ENCODE peak calls at places on chromosomes 13 and 19, in eight cellular contexts. B is fibroblast of mammary gland, U is hepatocyte, Y is lung, T is AG04449, W is endothelial cell, H is HFF-Myc, I is choroid plexus epithelial cell. O is an unnamed sample.

GRCh38 chr19:31955061-31955460 is 390.3 kb upstream of the ZNF507 start:
- DNase-seq in H (no peak), Y (no peak), B (no peak), U (no peak), W (no peak), I (no peak), T (no peak), O (no peak)

GRCh38 chr19:41395355-41395754 is 1.8 kb downstream of the EXOSC5 start:
- DNase-seq in Y (no peak), H (no peak), B (no peak), T (no peak), U (no peak), I (no peak), W (no peak), O (no peak)

GRCh38 chr13:43316997-43317396 is 293.6 kb downstream of the DNAJC15 start:
- DNase-seq in I (peak), U (peak), B (peak), T (no peak), Y (no peak), W (no peak), H (no peak), O (no peak)

GRCh38 chr19:33208371-33208770 is 14.2 kb downstream of the LRP3 start:
- DNase-seq in U (no peak), B (no peak), I (no peak), W (no peak), Y (no peak), H (no peak), T (no peak), O (no peak)

GRCh38 chr13:53045110-53045509 is 16.5 kb downstream of the OLFM4 start:
- DNase-seq in W (no peak), H (no peak), B (no peak), U (peak), T (no peak), I (peak), Y (no peak), O (no peak)

GRCh38 chr19:53904909-53905308 is 4.2 kb upstream of the CACNG7 start:
- DNase-seq in W (no peak), H (no peak), Y (no peak), I (no peak), T (no peak), B (no peak), U (no peak), O (no peak)

GRCh38 chr19:3970313-3970807 is 539 bp downstream of the DAPK3 start:
- DNase-seq in B (no peak), H (no peak), I (no peak), U (no peak), T (no peak), W (no peak), Y (no peak), O (no peak)

GRCh38 chr13:75357576-75358295 is 124.2 kb downstream of the TBC1D4 start:
- DNase-seq in I (peak), U (peak), Y (no peak), H (peak), T (no peak), B (peak), W (peak), O (peak)

GRCh38 chr19:44745386-44745831 is 3.1 kb upstream of the BCL3 start:
- DNase-seq in Y (peak), U (peak), W (no peak), H (no peak), T (no peak), I (peak), B (peak), O (no peak)

GRCh38 chr19:17347361-17347760 is 10.0 kb downstream of the GTPBP3 start:
- DNase-seq in W (no peak), B (no peak), T (no peak), I (peak), H (no peak), U (no peak), Y (no peak), O (no peak)

GRCh38 chr13:113669231-113669870 is 2.3 kb downstream of the GRK1 start:
- DNase-seq in W (no peak), U (no peak), Y (no peak), T (no peak), I (no peak), H (no peak), B (no peak), O (no peak)

GRCh38 chr13:40534456-40534855 is 132.0 kb downstream of the FOXO1 start:
- DNase-seq in Y (no peak), B (no peak), T (no peak), U (peak), I (peak), W (no peak), H (no peak), O (no peak)
- TF ChIP-seq CTCF in Y (no peak), B (no peak), T (no peak), U (no peak), I (no peak), W (no peak), H (no peak), O (no peak)

DNA sequence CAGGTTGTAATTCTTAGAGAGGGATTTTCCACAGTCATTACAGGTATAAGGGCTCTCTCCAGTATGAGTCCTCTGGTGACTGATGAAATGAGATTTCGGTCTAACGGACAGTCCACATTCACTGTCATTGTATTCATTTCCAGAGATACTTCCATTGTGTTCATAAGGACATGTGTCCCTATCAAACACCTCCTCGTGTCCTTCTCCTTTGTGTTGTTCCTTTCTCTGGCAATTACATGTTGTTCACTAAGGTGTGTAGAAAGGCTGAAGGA is 10.5 kb upstream of the ZSCAN18 start:
- DNase-seq in W (no peak), I (no peak), U (no peak), Y (no peak), T (no peak), H (no peak), B (no peak), O (no peak)
- TF ChIP-seq CTCF in W (no peak), I (no peak), U (no peak), Y (no peak), T (no peak), H (no peak), B (no peak), O (no peak)

GRCh38 chr19:29626386-29626785 is 20.3 kb downstream of the POP4 start:
- DNase-seq in Y (no peak), H (no peak), T (no peak), B (no peak), I (no peak), U (no peak), W (no peak), O (no peak)
- TF ChIP-seq CTCF in Y (no peak), H (no peak), T (no peak), B (no peak), I (no peak), U (no peak), W (no peak), O (no peak)

DNA sequence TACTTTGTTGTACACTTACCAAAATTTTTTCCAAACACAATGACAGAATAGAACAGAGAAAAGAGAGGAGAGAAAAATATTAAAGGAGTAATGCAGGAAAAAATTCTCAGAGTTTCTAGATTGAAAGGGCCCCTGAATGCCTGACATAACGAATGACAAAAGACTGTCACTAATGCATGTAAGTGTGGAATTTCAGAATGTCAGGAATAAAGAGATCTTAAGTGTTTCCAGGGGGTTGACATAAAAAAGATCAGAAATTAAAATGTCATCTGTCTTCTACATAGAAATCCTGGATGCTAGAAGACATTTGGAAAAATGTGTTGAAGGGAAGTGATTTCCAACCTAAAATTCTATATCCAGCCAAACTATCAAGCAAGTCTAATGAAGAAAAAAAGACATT is 27.2 kb downstream of the TEX26 start:
- DNase-seq in Y (no peak), H (no peak), T (no peak), W (no peak), B (no peak), U (no peak), I (no peak), O (no peak)
- TF ChIP-seq CTCF in Y (no peak), H (no peak), T (no peak), W (no peak), B (no peak), U (no peak), I (no peak), O (no peak)

DNA sequence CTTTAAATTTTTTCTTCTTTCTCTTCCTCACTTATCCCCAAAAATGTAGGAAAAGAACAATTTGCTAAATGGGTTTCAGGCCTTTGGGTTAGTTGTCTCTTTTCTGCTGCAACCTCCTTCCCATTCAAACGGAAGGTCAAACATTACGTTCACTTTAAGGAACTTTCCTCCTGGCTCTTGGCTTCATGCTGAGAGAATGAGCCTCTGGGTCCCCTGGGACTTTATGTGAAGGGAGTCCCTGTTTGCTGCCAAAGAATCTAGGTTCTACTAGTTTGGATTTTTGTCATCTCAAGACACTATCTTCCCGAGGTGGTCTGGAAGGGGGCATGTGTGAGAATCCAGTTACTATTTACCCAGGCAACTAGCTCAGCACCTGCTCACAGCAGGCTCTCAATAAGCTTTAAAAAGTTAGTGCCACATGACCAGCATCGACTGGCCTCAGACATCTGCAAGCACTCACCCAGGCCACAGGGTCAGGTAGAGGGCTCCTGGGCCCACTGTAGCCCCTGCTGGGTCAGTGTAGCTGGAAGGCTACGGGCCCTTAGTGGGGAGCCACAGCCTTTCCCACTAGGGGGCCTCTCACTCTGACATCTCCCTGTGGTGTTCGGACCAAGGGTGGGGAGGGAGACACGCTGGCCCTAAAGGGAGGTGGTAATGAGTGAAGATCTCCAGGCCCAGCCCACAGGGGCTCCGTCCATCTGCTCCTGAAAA is 40.5 kb downstream of the FAM124A start:
- DNase-seq in W (no peak), T (no peak), H (no peak), U (no peak), Y (no peak), I (peak), B (no peak), O (no peak)
- TF ChIP-seq CTCF in W (no peak), T (no peak), H (no peak), U (no peak), Y (no peak), I (peak), B (peak), O (no peak)

GRCh38 chr13:37769078-37769477 is 100.5 kb downstream of the TRPC4 start:
- DNase-seq in T (no peak), Y (no peak), I (no peak), B (no peak), H (no peak), W (no peak), U (peak), O (no peak)
- TF ChIP-seq CTCF in T (no peak), Y (no peak), I (peak), B (peak), H (no peak), W (no peak), U (peak), O (no peak)

DNA sequence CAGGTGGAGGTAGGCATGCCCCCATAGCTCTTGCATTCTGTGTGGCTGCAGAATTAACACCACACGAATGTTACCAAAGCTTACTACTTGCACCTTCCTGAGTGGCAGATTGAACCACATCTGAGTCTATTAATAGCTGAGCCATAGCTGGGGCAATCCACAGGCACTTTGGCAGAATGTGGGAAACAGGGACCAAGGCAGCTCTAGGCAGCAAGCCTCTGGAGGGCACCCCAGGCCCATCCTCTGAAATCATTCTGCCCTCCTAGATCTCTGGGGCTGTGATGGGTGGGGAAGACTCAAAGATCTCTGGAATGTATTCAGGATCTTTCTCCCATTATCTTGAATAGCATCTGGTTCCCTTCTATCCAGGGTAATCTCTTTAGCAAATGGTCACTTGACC is 139.3 kb downstream of the TNFRSF19 start:
- DNase-seq in I (peak), H (no peak), W (no peak), Y (no peak), B (no peak), T (no peak), U (no peak), O (no peak)
- TF ChIP-seq CTCF in I (peak), H (peak), W (no peak), Y (no peak), B (no peak), T (no peak), U (no peak), O (no peak)

DNA sequence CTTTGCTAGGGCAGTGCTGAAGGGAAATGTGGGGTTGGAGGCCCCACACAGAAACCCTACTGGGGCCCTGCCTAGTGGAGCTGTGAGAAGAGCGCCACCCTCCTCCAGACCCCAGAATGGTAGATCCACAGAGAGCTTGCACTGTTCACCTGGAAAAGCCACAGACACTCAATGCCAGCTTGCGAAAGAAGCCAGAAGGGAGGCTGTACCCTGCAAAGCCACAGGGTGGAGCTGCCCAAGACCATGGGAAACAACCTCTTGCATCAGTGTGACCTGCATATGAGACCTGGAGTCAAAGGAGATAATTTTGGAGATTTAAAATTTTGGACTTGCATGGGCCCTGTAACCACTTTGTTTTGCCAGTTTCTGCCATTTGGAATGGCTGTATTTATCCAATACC is 615.4 kb upstream of the MIR17HG start:
- DNase-seq in Y (no peak), U (no peak), H (no peak), I (no peak), B (no peak), W (peak), T (no peak), O (no peak)
- TF ChIP-seq CTCF in Y (no peak), U (no peak), H (no peak), I (peak), B (no peak), W (no peak), T (no peak), O (no peak)

GRCh38 chr13:19888799-19889198 is 25.4 kb upstream of the ZMYM5 start:
- DNase-seq in T (no peak), Y (no peak), I (peak), H (no peak), U (no peak), W (no peak), B (peak), O (no peak)
- TF ChIP-seq CTCF in T (no peak), Y (no peak), I (peak), H (peak), U (peak), W (no peak), B (peak), O (peak)

GRCh38 chr13:47598340-47598911 is 402.6 kb downstream of the SUCLA2 start:
- DNase-seq in T (no peak), H (no peak), Y (no peak), W (no peak), I (peak), B (peak), U (no peak), O (no peak)
- TF ChIP-seq CTCF in T (no peak), H (peak), Y (no peak), W (peak), I (peak), B (peak), U (peak), O (no peak)

O was measured in CD4-positive, alpha-beta T cell.